ENCODE peak calls at places on chromosome 19, in five cellular contexts. J is RWPE1, U is A549, F is fibroblast of lung, Q is AG04450. O is an unnamed sample.

GRCh38 chr19:50795665-50796073 is 5.5 kb downstream of the ACP4 start:
- DNase-seq in F (no peak), J (no peak), U (no peak), Q (no peak), O (no peak)

GRCh38 chr19:58350001-58350801 is 3.1 kb downstream of the A1BG start:
- DNase-seq in J (no peak), F (no peak), U (no peak), Q (no peak), O (no peak)

GRCh38 chr19:50359432-50359818 is 6.0 kb downstream of the NAPSA start:
- DNase-seq in U (no peak), J (no peak), Q (no peak), F (no peak), O (no peak)

GRCh38 chr19:34173145-34173956 is 1.0 kb downstream of the LSM14A start:
- DNase-seq in Q (no peak), U (peak), F (peak), J (peak), O (no peak)

GRCh38 chr19:17965370-17966114 is 1.4 kb upstream of the KCNN1 start:
- DNase-seq in U (no peak), J (no peak), Q (no peak), F (no peak), O (no peak)

GRCh38 chr19:7476241-7476640 is 12.6 kb downstream of the PEX11G start:
- DNase-seq in Q (no peak), F (no peak), U (no peak), J (no peak), O (no peak)

GRCh38 chr19:46603752-46604241 is 2.7 kb downstream of the CALM3 start:
- DNase-seq in Q (no peak), U (no peak), F (no peak), J (no peak), O (no peak)

GRCh38 chr19:35162471-35163326 is 8.2 kb downstream of the FXYD5 start:
- DNase-seq in J (peak), F (peak), Q (no peak), U (no peak), O (no peak)

GRCh38 chr19:32203161-32203560 is 142.2 kb upstream of the ZNF507 start:
- DNase-seq in U (no peak), F (no peak), Q (no peak), J (no peak), O (no peak)

GRCh38 chr19:36041831-36042230 is 9.2 kb upstream of the CLIP3 start:
- DNase-seq in Q (peak), U (peak), J (peak), F (peak), O (peak)

GRCh38 chr19:18733196-18733647 is 49.7 kb downstream of the CRTC1 start:
- DNase-seq in J (no peak), F (peak), U (no peak), Q (peak), O (peak)

GRCh38 chr19:55082023-55082851 is 6.6 kb downstream of the EPS8L1 start:
- DNase-seq in Q (no peak), F (peak), J (no peak), U (peak), O (no peak)

GRCh38 chr19:38355728-38356725 is 18.3 kb upstream of the PSMD8 start:
- DNase-seq in F (no peak), J (no peak), U (no peak), Q (no peak), O (no peak)

GRCh38 chr19:17043744-17044143 is 17.1 kb upstream of the CPAMD8 start:
- DNase-seq in J (no peak), U (no peak), F (no peak), Q (no peak), O (no peak)

GRCh38 chr19:45446295-45446694 is 21.5 kb upstream of the FOSB start:
- DNase-seq in U (peak), F (peak), Q (no peak), J (no peak), O (no peak)

GRCh38 chr19:45766919-45767346 is 2.1 kb downstream of the SIX5 start:
- DNase-seq in Q (no peak), J (no peak), U (no peak), F (peak), O (no peak)

GRCh38 chr19:51473009-51473707 is 5.2 kb upstream of the CEACAM18 start:
- DNase-seq in U (peak), J (peak), Q (peak), F (peak), O (peak)

GRCh38 chr19:51168571-51169282 is 26.6 kb downstream of the SIGLEC7 start:
- DNase-seq in U (no peak), J (no peak), F (no peak), Q (no peak), O (no peak)

GRCh38 chr19:14361824-14362223 is 19.4 kb upstream of the ADGRE5 start:
- DNase-seq in U (peak), J (no peak), Q (no peak), F (no peak), O (no peak)
- TF ChIP-seq CTCF in U (peak), J (no peak), Q (peak), F (no peak), O (no peak)

GRCh38 chr19:1608414-1609391 is 3.4 kb upstream of the UQCR11 start:
- DNase-seq in U (no peak), Q (no peak), J (no peak), F (no peak), O (no peak)

GRCh38 chr19:1611353-1611752 is 6.1 kb upstream of the UQCR11 start:
- DNase-seq in U (no peak), J (no peak), F (no peak), Q (no peak), O (no peak)

GRCh38 chr19:1610579-1610978 is 5.3 kb upstream of the UQCR11 start:
- DNase-seq in Q (no peak), F (no peak), U (no peak), J (no peak), O (no peak)

GRCh38 chr19:1612114-1613086 is 7.1 kb upstream of the UQCR11 start:
- DNase-seq in J (no peak), U (no peak), Q (no peak), F (no peak), O (no peak)

DNA sequence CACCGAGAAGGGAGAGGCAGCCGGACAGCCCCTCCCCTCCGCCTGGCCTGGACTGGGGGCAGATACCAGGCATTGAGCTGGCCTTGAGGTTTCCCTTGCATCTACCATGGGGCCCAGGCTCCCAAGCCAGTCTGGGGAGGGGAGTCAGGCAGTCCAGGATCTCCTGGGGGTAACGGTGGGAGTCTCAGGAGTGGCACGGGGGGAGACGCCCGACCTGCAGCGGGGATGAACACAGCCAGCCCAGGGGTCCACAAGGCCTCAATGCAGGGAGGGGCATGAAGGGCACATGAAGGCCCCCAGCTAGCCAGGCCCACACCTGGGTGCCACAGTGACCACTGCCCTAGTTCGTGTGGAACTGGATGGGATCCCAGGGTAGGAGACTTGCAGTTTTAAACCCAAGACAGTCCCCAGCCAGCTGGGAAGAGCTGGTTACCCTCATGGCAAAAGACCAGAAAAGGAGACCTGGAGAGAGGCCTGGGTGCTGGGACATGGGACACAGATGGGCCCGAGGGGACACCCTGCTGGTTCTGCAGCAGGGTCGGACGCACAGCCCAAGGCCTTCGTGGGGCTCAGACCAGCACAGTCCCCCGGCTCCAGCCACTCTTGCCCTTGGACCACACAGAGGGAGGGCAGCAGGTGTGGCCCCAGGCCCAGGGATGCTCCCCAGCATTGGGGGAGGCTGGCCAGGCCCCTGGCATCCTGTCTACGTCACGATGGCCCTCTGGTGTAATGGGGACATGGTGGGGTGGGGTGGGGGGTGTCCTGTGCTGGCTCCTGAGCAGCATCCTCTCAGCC is 4.6 kb upstream of the UQCR11 start:
- DNase-seq in U (no peak), Q (no peak), F (no peak), J (no peak), O (no peak)
- TF ChIP-seq CTCF in U (no peak), Q (no peak), F (no peak), J (no peak), O (no peak)

GRCh38 chr19:3672993-3673392 is 27.3 kb downstream of the PIP5K1C start:
- DNase-seq in U (no peak), F (no peak), Q (no peak), J (no peak), O (no peak)
- TF ChIP-seq CTCF in U (no peak), F (no peak), Q (no peak), J (no peak), O (no peak)

GRCh38 chr19:3469638-3470499 is 10.5 kb downstream of the SMIM24 start:
- DNase-seq in F (no peak), U (no peak), J (no peak), Q (no peak), O (no peak)
- TF ChIP-seq CTCF in F (peak), U (peak), J (no peak), Q (no peak), O (no peak)

GRCh38 chr19:48308695-48309586 is 16.4 kb upstream of the EMP3 start:
- DNase-seq in F (no peak), U (peak), Q (no peak), J (no peak), O (no peak)
- TF ChIP-seq CTCF in F (peak), U (peak), Q (peak), J (no peak), O (peak)

O was measured in AG09319.